ENCODE peak calls at places on chromosome 22, in seven cellular contexts. M, W, U, K, S, R and Y are unnamed samples.

GRCh38 chr22:30267382-30268302 is 991 bp upstream of the OSM start:
- DNase-seq in M (no peak), W (no peak), U (no peak), K (no peak), S (no peak), R (no peak), Y (no peak)

GRCh38 chr22:28052818-28053217 is 133.8 kb upstream of the PITPNB start:
- DNase-seq in M (no peak), W (no peak), U (no peak), K (no peak), S (no peak), R (no peak), Y (no peak)

GRCh38 chr22:17235149-17235655 is 16.0 kb upstream of the ADA2 start:
- DNase-seq in M (no peak), W (no peak), U (no peak), K (no peak), S (no peak), R (no peak), Y (no peak)

GRCh38 chr22:27605390-27605789 is 196.2 kb downstream of the MN1 start:
- DNase-seq in M (no peak), W (no peak), U (no peak), K (no peak), S (no peak), R (no peak), Y (no peak)

GRCh38 chr22:40153186-40153585 is 24.5 kb upstream of the TNRC6B start:
- DNase-seq in M (no peak), W (no peak), U (no peak), K (no peak), S (no peak), R (no peak), Y (no peak)

GRCh38 chr22:23068096-23068831 is 2.1 kb upstream of the GNAZ start:
- DNase-seq in M (no peak), W (no peak), U (peak; percentile 12), K (peak; percentile 44), S (no peak), R (no peak), Y (no peak)

GRCh38 chr22:28799125-28799833 is 1.1 kb downstream of the XBP1 start:
- DNase-seq in M (peak; percentile 96), W (peak; percentile 87), U (peak; percentile 85), K (no peak), S (peak; percentile 62), R (peak; percentile 35), Y (no peak)

GRCh38 chr22:41983516-41983915 is 14.3 kb downstream of the SEPTIN3 start:
- DNase-seq in M (no peak), W (no peak), U (no peak), K (no peak), S (no peak), R (no peak), Y (no peak)

GRCh38 chr22:43239102-43239875 is 52.4 kb upstream of the TTLL12 start:
- DNase-seq in M (no peak), W (no peak), U (peak; percentile 27), K (no peak), S (no peak), R (peak; percentile 30), Y (peak; percentile 34)

GRCh38 chr22:41648431-41648830 is 27.3 kb downstream of the XRCC6 start:
- DNase-seq in M (no peak), W (no peak), U (no peak), K (no peak), S (no peak), R (no peak), Y (no peak)

GRCh38 chr22:46378499-46379300 is 43.2 kb downstream of the TRMU start:
- DNase-seq in M (no peak), W (no peak), U (no peak), K (no peak), S (no peak), R (no peak), Y (no peak)

GRCh38 chr22:40502919-40503318 is 132.5 kb downstream of the SGSM3 start:
- DNase-seq in M (no peak), W (no peak), U (no peak), K (no peak), S (no peak), R (no peak), Y (no peak)

GRCh38 chr22:17954200-17954859 is 70.0 kb downstream of the MICAL3 start:
- DNase-seq in M (no peak), W (no peak), U (no peak), K (no peak), S (no peak), R (no peak), Y (no peak)

GRCh38 chr22:27534720-27535125 is 266.8 kb downstream of the MN1 start:
- DNase-seq in M (peak; percentile 77), W (peak; percentile 67), U (no peak), K (no peak), S (no peak), R (no peak), Y (no peak)

GRCh38 chr22:50329236-50329635 is 2.4 kb upstream of the DENND6B start:
- DNase-seq in M (peak; percentile 65), W (peak; percentile 38), U (no peak), K (no peak), S (no peak), R (no peak), Y (no peak)

GRCh38 chr22:40487663-40488249 is 117.4 kb downstream of the SGSM3 start:
- DNase-seq in M (peak; percentile 47), W (no peak), U (no peak), K (no peak), S (no peak), R (no peak), Y (no peak)

GRCh38 chr22:23054531-23055257 is 15.6 kb upstream of the GNAZ start:
- DNase-seq in M (no peak), W (no peak), U (no peak), K (peak; percentile 36), S (no peak), R (no peak), Y (no peak)

GRCh38 chr22:37319469-37319868 is 37.2 kb downstream of the CYTH4 start:
- DNase-seq in M (no peak), W (no peak), U (no peak), K (no peak), S (no peak), R (no peak), Y (no peak)

GRCh38 chr22:36419177-36419911 is 31.6 kb upstream of the MYH9 start:
- DNase-seq in M (peak; percentile 96), W (no peak), U (peak; percentile 76), K (no peak), S (peak; percentile 48), R (peak; percentile 66), Y (peak; percentile 53)

GRCh38 chr22:42623301-42623751 is 8.6 kb upstream of the POLDIP3 start:
- DNase-seq in M (no peak), W (no peak), U (no peak), K (no peak), S (no peak), R (no peak), Y (no peak)

GRCh38 chr22:19378362-19378711 is 53.2 kb downstream of the HIRA start:
- DNase-seq in M (no peak), W (no peak), U (no peak), K (no peak), S (no peak), R (no peak), Y (no peak)

GRCh38 chr22:48507171-48507570 is 1320.5 kb downstream of the BRD1 start:
- DNase-seq in M (no peak), W (no peak), U (no peak), K (no peak), S (no peak), R (no peak), Y (no peak)

GRCh38 chr22:48505891-48506290 is 1321.8 kb downstream of the BRD1 start:
- DNase-seq in M (no peak), W (no peak), U (no peak), K (no peak), S (no peak), R (no peak), Y (no peak)

GRCh38 chr22:48506506-48507145 is 1321.0 kb downstream of the BRD1 start:
- DNase-seq in M (no peak), W (no peak), U (no peak), K (no peak), S (no peak), R (no peak), Y (no peak)

GRCh38 chr22:48510599-48510998 is 1317.1 kb downstream of the BRD1 start:
- DNase-seq in M (no peak), W (no peak), U (no peak), K (no peak), S (no peak), R (no peak), Y (no peak)

DNA sequence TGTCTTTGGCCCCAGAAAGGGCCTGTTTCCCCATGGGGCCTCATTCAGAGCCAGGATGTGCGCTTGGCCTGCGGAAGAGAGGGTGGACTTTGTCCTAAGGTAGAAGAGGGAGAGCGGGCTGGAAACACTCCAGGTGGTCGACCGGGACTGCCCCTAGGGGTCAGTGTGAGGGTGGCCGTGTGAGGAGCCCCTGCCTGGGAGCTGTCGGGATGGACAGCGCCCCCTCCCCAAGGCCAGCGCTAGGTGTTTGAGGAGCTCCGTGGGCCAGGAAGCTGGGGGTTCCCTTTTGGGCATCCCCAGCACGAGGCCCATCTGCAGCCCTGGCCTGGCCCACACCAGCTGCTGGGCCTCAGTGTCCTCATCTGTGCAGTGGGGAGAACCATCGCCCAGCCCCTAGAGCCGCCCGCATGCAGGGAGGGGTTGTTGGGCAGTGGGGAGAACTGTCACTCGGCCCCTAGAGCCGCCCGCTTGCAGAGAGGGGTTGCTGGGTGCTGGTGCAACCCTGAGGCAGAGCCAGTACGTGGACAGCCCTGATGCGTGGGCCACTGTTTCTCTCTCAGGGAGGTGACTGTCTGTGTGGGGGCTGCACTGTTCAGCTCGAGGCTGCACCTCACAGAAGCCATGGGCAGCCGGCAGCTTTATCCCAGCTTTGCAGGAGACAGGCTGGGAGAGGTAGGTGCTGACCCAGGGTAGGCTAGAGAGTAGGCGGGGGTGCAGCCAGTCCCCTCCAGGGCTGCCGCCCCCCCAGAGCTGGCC is 1319.9 kb downstream of the BRD1 start:
- DNase-seq in M (no peak), W (no peak), U (no peak), K (no peak), S (no peak), R (no peak), Y (no peak)
- TF ChIP-seq CTCF in M (no peak), W (no peak), U (no peak), K (no peak), S (no peak), R (no peak), Y (no peak)

DNA sequence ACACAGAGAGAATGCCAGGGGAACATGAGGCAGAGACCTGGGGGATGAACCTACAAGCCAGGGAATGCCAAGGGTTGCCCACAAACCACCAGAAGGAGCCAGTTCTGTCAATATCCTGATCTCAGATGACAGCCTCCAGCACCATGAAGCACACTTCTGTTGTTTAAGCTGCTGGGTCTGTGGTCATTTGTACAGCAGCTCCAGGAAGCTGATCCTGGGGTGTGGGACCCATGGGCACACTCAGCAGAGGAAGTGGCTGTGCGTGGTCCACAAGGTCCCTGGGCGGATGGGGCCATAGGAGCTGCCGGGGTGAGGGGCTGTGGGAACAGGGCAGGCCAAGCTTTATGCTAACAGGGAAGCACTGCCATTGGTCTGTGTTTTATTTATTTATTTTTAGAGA is 12.1 kb downstream of the PPM1F start:
- DNase-seq in M (no peak), W (no peak), U (no peak), K (no peak), S (no peak), R (no peak), Y (no peak)
- H3K27ac ChIP-seq in M (no peak overlapping the region), W (no peak overlapping the region), U (peak overlapping the region; percentile 93), K (peak overlapping the region; percentile 96), S (no peak overlapping the region), R (peak overlapping the region; percentile 90), Y (peak overlapping the region; percentile 98)

GRCh38 chr22:24455751-24456426 is 28.5 kb downstream of the ADORA2A start:
- DNase-seq in M (no peak), W (no peak), U (no peak), K (no peak), S (no peak), R (peak; percentile 68), Y (peak; percentile 77)
- TF ChIP-seq CTCF in M (no peak), W (no peak), U (no peak), K (no peak), S (no peak), R (no peak), Y (no peak)

GRCh38 chr22:31495343-31495742 is 993 bp upstream of the SFI1 start:
- DNase-seq in M (no peak), W (no peak), U (no peak), K (no peak), S (no peak), R (no peak), Y (no peak)
- H3K27ac ChIP-seq in M (no peak overlapping the region), W (no peak overlapping the region), U (peak overlapping the region; percentile 73), K (peak overlapping the region; percentile 65), S (no peak overlapping the region), R (peak overlapping the region; percentile 76), Y (peak overlapping the region; percentile 86)